ENCODE peak calls at places on chromosomes 11 and 22, in seven cellular contexts. S, D, Q, H, N, I and G are unnamed samples.
A peak's percentile ranks its signal among the peaks of the same experiment; 100 is the strongest.

GRCh38 chr11:110984147-110984546 is 261.4 kb upstream of the POU2AF2 start:
- DNase-seq in S (peak; percentile 48), D (no peak), Q (no peak), H (no peak), N (no peak), I (no peak), G (no peak)

GRCh38 chr22:20084547-20085413 is 4.7 kb downstream of the DGCR8 start:
- DNase-seq in S (no peak), D (no peak), Q (no peak), H (peak; percentile 41), N (no peak), I (no peak), G (no peak)

GRCh38 chr11:65498977-65499712 is at the start of gene MALAT1:
- DNase-seq in S (peak; percentile 91), D (peak; percentile 96), Q (peak; percentile 93), H (peak; percentile 97), N (peak; percentile 95), I (peak; percentile 93), G (no peak)

GRCh38 chr11:105642870-105643269 is 33.0 kb downstream of the GRIA4 start:
- DNase-seq in S (no peak), D (no peak), Q (no peak), H (no peak), N (no peak), I (no peak), G (no peak)

GRCh38 chr11:45650166-45651095 is 15.0 kb downstream of the CHST1 start:
- DNase-seq in S (no peak), D (no peak), Q (peak; percentile 48), H (no peak), N (no peak), I (no peak), G (no peak)

GRCh38 chr22:46011627-46012181 is 34.7 kb upstream of the WNT7B start:
- DNase-seq in S (no peak), D (no peak), Q (peak; percentile 61), H (no peak), N (no peak), I (no peak), G (no peak)

GRCh38 chr11:113241190-113242051 is 73.0 kb upstream of the TTC12 start:
- DNase-seq in S (no peak), D (no peak), Q (no peak), H (no peak), N (no peak), I (no peak), G (no peak)

GRCh38 chr22:39134366-39135091 is 18.0 kb downstream of the CBX7 start:
- DNase-seq in S (no peak), D (no peak), Q (no peak), H (no peak), N (no peak), I (no peak), G (no peak)

GRCh38 chr22:44399906-44400762 is 87.4 kb upstream of the SHISAL1 start:
- DNase-seq in S (no peak), D (peak; percentile 40), Q (peak; percentile 45), H (no peak), N (no peak), I (no peak), G (no peak)

GRCh38 chr11:14645985-14646900 is 2.6 kb downstream of the PDE3B start:
- DNase-seq in S (no peak), D (no peak), Q (no peak), H (no peak), N (no peak), I (peak; percentile 16), G (no peak)

GRCh38 chr11:87358461-87358860 is 320.7 kb downstream of the TMEM135 start:
- DNase-seq in S (no peak), D (no peak), Q (no peak), H (peak; percentile 79), N (no peak), I (peak; percentile 79), G (no peak)

GRCh38 chr22:29202231-29203192 is 3.2 kb upstream of the EMID1 start:
- DNase-seq in S (peak; percentile 45), D (no peak), Q (no peak), H (peak; percentile 70), N (peak; percentile 49), I (peak; percentile 99), G (no peak)

GRCh38 chr22:50399751-50400331 is 56.7 kb downstream of the PPP6R2 start:
- DNase-seq in S (peak; percentile 22), D (no peak), Q (no peak), H (peak; percentile 44), N (peak; percentile 42), I (no peak), G (peak; percentile 1)

GRCh38 chr11:67354314-67355022 is 1.1 kb upstream of the POLD4 start:
- DNase-seq in S (peak; percentile 97), D (peak; percentile 97), Q (no peak), H (no peak), N (peak; percentile 68), I (no peak), G (peak; percentile 86)

GRCh38 chr11:58199271-58199670 is 4.7 kb downstream of the OR1S2 start:
- DNase-seq in S (no peak), D (no peak), Q (no peak), H (no peak), N (no peak), I (no peak), G (no peak)

GRCh38 chr11:6813651-6814050 is 14.2 kb upstream of the OR6A2 start:
- DNase-seq in S (no peak), D (no peak), Q (no peak), H (no peak), N (no peak), I (no peak), G (no peak)

GRCh38 chr11:6817668-6818067 is 18.2 kb upstream of the OR6A2 start:
- DNase-seq in S (no peak), D (no peak), Q (no peak), H (no peak), N (no peak), I (no peak), G (no peak)

DNA sequence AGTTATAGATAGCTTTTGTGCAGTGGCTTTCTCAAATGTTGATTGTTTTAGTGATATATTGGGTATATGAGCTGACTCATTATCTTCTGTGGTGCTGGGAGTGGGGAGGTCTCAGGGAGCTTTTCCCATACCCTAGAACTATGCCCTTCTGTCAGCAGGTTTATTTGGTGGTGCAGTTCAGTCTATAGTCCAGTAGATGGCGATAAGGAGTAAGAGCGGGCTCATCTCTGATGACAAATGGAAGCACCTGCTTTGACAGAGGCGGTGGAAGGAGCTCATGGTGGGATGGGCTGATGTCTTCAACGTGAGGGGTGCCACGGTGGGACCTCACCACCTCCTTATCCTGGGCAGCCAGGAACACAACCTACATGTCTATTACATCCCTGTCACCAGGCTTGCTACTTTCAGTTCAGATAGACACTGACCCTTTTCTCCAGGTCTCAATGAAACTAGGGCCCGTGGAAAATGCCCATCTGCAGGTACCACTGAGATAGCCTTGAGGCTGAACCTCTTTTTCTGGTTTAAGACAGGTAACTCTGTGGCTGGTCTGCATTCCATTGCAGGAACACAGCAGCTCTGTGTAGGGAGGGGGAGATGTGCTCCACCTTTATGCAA is 13.0 kb upstream of the OR6A2 start:
- DNase-seq in S (peak; percentile 22), D (no peak), Q (no peak), H (peak; percentile 61), N (no peak), I (peak; percentile 65), G (no peak)
- TF ChIP-seq CTCF in S (peak; percentile 95), D (peak; percentile 17), Q (peak; percentile 89), H (peak; percentile 95), N (peak; percentile 40), I (peak; percentile 93), G (peak; percentile 96)

DNA sequence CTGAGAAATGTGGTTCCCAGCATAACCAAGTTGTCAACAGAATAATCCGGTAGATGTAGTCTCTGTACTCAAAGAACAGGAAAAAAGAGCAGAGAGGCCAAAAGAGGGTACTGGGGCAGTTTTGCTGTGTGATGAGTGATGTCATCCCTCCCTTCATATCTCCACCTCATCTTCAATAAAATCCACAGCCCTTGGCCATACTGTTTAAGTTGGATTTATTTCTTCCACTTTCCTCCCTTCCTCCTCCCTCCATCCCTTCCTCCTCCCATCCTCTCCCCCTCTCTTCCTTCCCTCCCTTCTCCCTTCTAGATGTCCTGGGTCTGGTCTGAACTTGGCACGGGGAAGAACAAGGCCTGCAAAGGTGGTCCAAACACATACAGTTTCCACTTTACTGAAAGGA is 18.2 kb upstream of the GRK3 start:
- DNase-seq in S (no peak), D (no peak), Q (no peak), H (no peak), N (no peak), I (no peak), G (no peak)
- H3K4me3 ChIP-seq in S (no peak overlapping the region), D (no peak overlapping the region), Q (no peak overlapping the region), H (no peak overlapping the region), N (no peak overlapping the region), I (no peak overlapping the region), G (no peak overlapping the region)

DNA sequence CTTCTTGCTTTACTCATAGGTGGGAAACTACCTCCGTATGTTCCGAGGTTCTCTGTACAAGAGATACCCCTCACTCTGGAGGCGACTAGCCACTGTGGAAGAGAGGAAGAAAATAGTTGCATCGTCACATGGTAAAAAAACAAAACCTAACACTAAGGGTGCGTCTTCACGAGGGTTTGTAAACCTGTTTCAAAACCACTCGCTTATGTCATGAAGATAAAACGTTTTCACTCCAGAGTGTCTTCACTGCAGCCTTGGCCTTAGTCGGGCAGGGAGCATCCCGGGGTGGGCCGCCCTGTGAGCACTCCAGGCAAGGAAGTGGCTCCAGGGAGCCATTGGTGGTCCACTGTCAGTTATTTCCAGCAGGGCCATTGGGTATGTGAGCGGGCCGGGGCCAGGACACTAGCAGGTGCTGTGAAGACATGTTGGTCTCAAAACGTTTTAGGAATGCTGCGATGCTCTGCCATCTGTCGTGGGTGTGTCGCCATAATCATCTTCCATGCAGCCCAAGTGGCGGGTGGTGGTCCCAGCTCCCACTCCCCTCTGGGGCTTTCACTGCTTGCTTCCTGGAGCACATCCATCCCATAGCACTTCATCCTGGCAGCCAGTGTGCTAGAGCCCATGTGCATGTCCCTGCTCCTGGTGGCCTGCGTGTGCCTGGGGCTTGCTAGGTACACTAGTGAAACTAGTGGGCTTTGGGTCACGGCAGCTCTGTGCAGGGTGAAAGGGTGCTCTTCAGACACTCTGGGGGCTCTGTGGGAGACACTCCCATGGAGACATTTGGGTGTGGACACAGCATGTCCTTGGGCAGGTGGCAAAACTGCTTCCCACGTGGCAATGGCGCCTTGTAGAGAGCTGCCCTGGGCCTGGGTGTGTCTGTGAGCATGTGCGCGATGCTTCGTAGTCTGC is 5.2 kb downstream of the SMARCB1 start:
- DNase-seq in S (no peak), D (no peak), Q (no peak), H (no peak), N (no peak), I (no peak), G (no peak)
- H3K36me3 ChIP-seq in S (peaks cover 32% of the 10 kb centered on the region), D (peaks cover 47% of the 10 kb centered on the region), Q (peaks cover 52% of the 10 kb centered on the region), H (peaks cover 90% of the 10 kb centered on the region), N (peaks cover 14% of the 10 kb centered on the region), I (peaks cover 14% of the 10 kb centered on the region), G (peaks cover 6% of the 10 kb centered on the region)

DNA sequence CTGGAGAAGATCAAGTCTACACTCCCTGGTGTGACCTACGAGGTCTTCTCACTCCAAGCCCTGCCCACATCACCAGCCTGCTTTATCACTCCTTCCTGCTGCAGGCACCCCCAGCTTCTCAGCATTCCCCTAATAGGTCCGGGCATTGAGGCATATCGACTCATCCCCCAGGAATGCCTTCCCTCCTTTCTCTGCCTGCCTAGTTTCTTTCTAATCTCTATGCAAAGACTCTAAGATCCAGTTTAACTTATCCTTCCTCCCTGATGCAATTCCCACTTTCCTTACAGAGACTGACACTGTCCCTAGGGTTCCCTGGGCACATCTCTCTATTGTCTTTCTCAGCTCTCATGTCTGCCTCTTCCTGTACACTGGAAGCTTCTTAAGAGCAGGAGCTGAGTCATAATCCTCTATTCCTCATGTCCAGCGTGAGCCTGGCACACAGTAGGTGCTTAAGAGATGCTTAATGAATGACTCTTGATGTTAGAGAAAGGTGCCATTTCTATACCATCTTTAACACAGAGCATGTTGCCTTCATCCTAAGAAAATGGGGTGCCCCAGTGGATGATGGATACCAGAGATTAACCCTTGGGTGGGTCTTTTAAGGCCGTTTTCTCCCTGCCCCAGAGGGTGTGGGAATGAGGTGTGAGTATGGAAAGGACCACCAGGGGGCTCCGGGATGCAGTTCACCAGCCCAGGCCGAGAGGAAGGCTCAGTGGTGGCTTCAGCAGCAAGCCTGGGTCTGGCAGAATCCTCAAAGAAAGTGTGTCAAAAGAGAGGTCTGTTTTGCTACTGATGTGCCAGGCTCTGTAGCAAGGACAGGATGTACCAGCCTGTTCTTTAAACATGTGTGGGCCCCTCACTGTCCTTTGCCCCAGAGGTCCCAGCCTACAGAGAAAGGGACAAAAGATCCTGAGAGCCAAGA is 34.7 kb downstream of the PARVA start:
- DNase-seq in S (peak; percentile 85), D (peak; percentile 89), Q (no peak), H (peak; percentile 37), N (peak; percentile 51), I (peak; percentile 44), G (peak; percentile 81)
- TF ChIP-seq CTCF in S (peak; percentile 94), D (peak; percentile 69), Q (peak; percentile 65), H (peak; percentile 76), N (peak; percentile 1), I (peak; percentile 70), G (peak; percentile 84)